ENCODE peak calls at places on chromosomes 6 and 20, in five cellular contexts. R is body of pancreas, C is uterus, P is spleen, V is PC-3. G is an unnamed sample. For H3K4me1, the result is how much of the 10 kb centered on the place peaks cover.

GRCh38 chr20:63025534-63026331 is 19.0 kb upstream of the BHLHE23 start:
- DNase-seq in R (no peak), C (no peak), P (peak), V (peak), G (no peak)

GRCh38 chr6:166026586-166027126 is 141.0 kb downstream of the TBXT start:
- DNase-seq in R (no peak), C (no peak), P (no peak), V (no peak), G (peak)

GRCh38 chr20:4791121-4791520 is 69.4 kb downstream of the PRND start:
- DNase-seq in R (no peak), C (no peak), P (no peak), V (no peak), G (no peak)

GRCh38 chr6:45156075-45156474 is 172.1 kb upstream of the RUNX2 start:
- DNase-seq in R (no peak), C (no peak), P (no peak), V (no peak), G (no peak)

GRCh38 chr20:59824711-59825562 is 108.5 kb downstream of the SYCP2 start:
- DNase-seq in R (peak), C (no peak), P (peak), V (no peak), G (no peak)

GRCh38 chr6:133961831-133962230 is 8.8 kb downstream of the TBPL1 start:
- DNase-seq in R (no peak), C (no peak), P (no peak), V (no peak), G (no peak)

GRCh38 chr6:10256113-10256690 is 158.7 kb downstream of the TFAP2A start:
- DNase-seq in R (no peak), C (no peak), P (no peak), V (peak), G (no peak)

GRCh38 chr6:2858678-2859324 is 17.1 kb upstream of the SERPINB1 start:
- DNase-seq in R (no peak), C (no peak), P (no peak), V (no peak), G (no peak)

GRCh38 chr20:23065438-23066201 is 16.1 kb upstream of the THBD start:
- DNase-seq in R (no peak), C (no peak), P (no peak), V (no peak), G (no peak)

GRCh38 chr6:82013561-82014275 is 233.8 kb downstream of the IBTK start:
- DNase-seq in R (no peak), C (peak), P (no peak), V (peak), G (peak)

GRCh38 chr6:156427345-156427744 is 349.8 kb upstream of the ARID1B start:
- DNase-seq in R (no peak), C (no peak), P (no peak), V (peak), G (peak)

GRCh38 chr6:80003841-80004198 is 629 bp upstream of the TTK start:
- DNase-seq in R (no peak), C (no peak), P (peak), V (no peak), G (peak)

GRCh38 chr6:43075791-43076092 is 372 bp upstream of the PTK7 start:
- DNase-seq in R (no peak), C (no peak), P (no peak), V (no peak), G (no peak)
- H3K4me3 ChIP-seq in R (no peak), C (peak), P (no peak), V (peak), G (peak)

DNA sequence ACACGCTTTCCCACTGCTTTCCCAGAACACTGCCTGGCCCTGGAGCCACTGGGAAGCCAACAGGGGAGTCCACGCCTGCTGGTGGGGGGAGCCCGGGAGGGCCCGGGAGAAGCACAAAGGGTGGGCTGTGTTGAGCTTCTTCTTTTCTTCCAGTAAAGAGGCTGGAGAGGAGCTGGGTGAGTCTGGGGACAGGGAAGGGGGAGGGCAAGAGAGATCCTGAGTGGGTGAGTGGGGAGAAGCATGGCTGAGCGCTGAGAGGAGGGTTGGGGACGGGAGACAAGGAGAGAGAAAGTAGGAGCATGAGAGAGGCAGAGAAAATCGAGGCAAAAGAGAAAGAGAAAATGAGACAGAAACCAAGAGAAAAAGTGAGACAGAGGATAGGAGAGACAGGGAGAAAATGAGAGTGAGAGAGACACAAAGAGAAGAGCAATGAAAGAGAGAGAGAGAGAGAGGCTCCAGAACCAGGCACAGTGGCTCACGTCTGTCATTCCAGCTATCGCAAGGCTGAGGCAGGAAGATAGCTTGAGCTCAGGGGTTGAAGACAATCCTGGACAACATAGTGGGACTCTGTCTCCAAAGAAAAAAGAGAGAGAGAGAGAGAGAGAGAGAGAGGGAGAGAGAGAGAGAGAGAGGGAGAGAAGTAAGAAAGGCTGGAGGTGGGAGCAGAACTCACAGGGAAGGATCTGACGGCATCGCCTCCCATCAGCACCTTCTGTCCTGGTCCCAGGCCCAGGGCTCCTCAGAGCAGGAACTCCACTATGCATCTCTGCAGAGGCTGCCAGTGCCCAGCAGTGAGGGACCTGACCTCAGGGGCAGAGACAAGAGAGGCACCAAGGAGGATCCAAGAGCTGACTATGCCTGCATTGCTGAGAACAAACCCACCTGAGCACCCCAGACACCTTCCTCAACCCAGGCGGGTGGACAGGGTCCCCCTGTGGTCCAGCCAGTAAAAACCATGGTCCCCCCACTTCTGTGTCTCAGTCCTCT is 2.0 kb downstream of the LST1 start:
- DNase-seq in R (no peak), C (no peak), P (no peak), V (no peak), G (no peak)
- H3K4me1 ChIP-seq in R (under half), C (under half), P (half or more), V (under half), G (under half)

GRCh38 chr20:18058661-18059467 is 1.1 kb upstream of the OVOL2 start:
- DNase-seq in R (peak), C (no peak), P (no peak), V (peak), G (no peak)
- H3K27ac ChIP-seq in R (peak), C (no peak), P (no peak), V (peak), G (no peak)

GRCh38 chr20:46621492-46621891 is 29.8 kb downstream of the SLC13A3 start:
- DNase-seq in R (no peak), C (no peak), P (no peak), V (no peak), G (no peak)

GRCh38 chr20:46622125-46622524 is 29.1 kb downstream of the SLC13A3 start:
- DNase-seq in R (no peak), C (no peak), P (no peak), V (no peak), G (no peak)

GRCh38 chr20:46619445-46619844 is 31.8 kb downstream of the SLC13A3 start:
- DNase-seq in R (no peak), C (no peak), P (no peak), V (no peak), G (no peak)

GRCh38 chr20:46614503-46614902 is 36.8 kb downstream of the SLC13A3 start:
- DNase-seq in R (no peak), C (no peak), P (no peak), V (no peak), G (no peak)

DNA sequence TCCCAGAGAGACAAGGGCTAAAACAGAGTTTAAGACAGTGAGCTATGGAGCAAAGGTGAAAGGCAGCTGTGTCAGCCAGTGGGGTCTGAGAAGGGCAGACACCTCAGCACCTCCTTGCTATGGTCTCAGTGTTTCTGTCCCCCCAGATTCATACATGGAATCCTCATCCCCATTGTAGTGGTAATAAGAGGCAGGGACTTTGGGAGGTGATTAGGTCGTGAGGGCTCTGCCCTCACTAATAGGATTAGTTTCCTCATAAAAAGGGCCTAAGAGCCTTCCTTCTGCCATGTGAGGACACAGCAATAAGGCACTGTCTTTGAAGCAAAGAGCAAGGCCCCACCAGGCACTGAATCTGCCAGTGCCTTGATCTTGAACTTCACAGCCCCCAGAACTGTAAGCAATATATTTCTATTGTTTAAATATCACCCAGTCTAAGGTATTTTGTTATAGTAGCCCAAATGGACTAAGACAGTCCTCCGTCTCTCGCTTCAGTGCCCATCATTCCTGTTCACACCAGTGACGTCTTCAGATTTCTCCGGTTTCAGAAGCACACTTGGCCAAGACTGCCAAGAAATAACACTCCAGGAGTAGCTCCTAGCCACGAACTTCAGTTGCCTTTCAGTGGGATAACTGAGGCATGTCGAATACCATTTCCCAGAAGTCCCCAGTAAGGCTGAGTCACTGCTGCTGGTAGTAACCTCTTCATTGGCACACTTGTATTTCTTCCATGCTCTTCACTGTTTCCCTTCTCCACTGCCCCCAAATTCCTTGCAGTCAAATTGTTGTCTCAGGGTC is 32.7 kb downstream of the SLC13A3 start:
- DNase-seq in R (no peak), C (no peak), P (no peak), V (no peak), G (no peak)
- H3K4me3 ChIP-seq in R (no peak), C (no peak), P (no peak), V (no peak), G (no peak)

DNA sequence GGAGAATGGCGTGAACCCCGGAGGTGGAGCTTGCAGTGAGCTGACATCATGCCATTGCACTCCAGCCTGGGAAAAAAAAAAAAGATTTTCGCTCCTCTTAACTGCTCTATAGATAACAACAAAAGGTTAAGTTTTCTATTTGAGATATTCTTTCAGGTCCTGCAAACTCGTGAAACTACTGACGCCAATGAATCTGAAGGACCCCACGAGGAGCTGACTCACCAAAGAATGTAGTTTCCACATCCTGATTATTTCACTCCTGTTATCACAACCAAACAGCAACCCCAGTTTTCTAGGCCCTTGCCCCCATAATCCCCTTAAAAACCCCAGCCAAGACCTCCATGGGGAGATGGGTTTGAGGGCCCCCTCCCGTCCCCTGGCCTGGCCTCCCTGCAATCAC is 58.7 kb downstream of the OTOR start:
- DNase-seq in R (no peak), C (no peak), P (no peak), V (no peak), G (no peak)
- H3K4me1 ChIP-seq in R (under half), C (under half), P (under half), V (under half), G (under half)

GRCh38 chr20:30815577-30816181 is 441.8 kb upstream of the DEFB115 start:
- DNase-seq in R (no peak), C (no peak), P (peak), V (no peak), G (no peak)
- H3K27ac ChIP-seq in R (no peak), C (no peak), P (no peak), V (no peak), G (peak)

DNA sequence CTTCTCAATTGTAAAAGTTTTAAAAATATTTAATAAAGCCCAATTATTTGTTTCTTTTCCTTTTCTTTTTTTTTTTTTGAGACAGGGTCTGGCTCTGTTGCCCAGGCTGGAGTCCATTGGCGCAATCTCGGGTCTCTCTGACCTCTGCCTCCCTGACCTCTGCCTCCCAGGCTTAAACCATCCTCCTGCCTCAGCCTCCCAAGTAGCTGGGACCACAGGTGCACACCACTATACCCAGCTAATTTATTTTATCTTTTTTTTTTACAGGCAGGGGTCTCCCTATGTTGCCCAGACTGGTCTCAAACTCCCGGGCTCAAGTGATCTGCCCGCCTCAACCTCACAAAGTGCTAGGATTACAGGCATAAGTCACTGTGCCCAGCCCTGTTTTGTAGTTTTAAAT is 9.8 kb downstream of the REPS1 start:
- DNase-seq in R (no peak), C (no peak), P (no peak), V (no peak), G (no peak)
- H3K4me3 ChIP-seq in R (no peak), C (no peak), P (no peak), V (no peak), G (no peak)

GRCh38 chr6:32938494-32938893 is 2.3 kb downstream of the HLA-DMB start:
- DNase-seq in R (no peak), C (no peak), P (no peak), V (no peak), G (no peak)
- H3K4me1 ChIP-seq in R (under half), C (under half), P (half or more), V (under half), G (under half)

GRCh38 chr20:11792229-11792953 is 125.3 kb upstream of the BTBD3 start:
- DNase-seq in R (no peak), C (no peak), P (no peak), V (peak), G (no peak)
- H3K27ac ChIP-seq in R (no peak), C (no peak), P (no peak), V (peak), G (no peak)

DNA sequence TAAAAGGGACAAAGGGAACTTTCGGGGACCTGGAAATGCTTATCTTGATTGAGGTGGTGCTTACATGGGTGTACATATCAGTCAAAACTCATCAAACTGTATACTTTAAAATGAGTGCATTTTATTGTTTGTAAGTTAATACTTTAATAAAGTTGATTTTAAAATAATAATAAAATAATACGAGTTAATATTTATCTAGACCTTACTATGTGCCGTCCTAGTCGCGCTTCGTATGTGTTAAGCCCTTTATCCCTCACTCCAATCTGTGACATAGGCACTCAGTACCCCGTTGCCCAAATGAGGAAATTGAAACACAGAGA is 47.5 kb downstream of the PDYN start:
- DNase-seq in R (no peak), C (no peak), P (no peak), V (no peak), G (no peak)
- H3K4me3 ChIP-seq in R (no peak), C (peak), P (no peak), V (peak), G (no peak)